ENCODE peak calls at places on chromosomes 3 and 15, in four cellular contexts. G, M, I and U are unnamed samples.

GRCh38 chr3:151499198-151499597 is 38.3 kb upstream of the IGSF10 start:
- DNase-seq in M (no peak), G (no peak), I (no peak), U (no peak)

GRCh38 chr3:138678874-138679392 is 70.4 kb downstream of the FAIM start:
- DNase-seq in I (no peak), G (no peak), M (no peak), U (no peak)

GRCh38 chr3:116920836-116921596 is 211.4 kb downstream of the TUSC7 start:
- DNase-seq in G (no peak), I (no peak), M (no peak), U (no peak)

GRCh38 chr3:195873281-195873887 is 35.0 kb downstream of the TNK2 start:
- DNase-seq in I (no peak), G (no peak), M (no peak), U (no peak)

GRCh38 chr3:53835257-53835656 is 11.0 kb downstream of the CHDH start:
- DNase-seq in M (no peak), G (no peak), I (no peak), U (no peak)

GRCh38 chr3:69144631-69145244 is 22.3 kb upstream of the LMOD3 start:
- DNase-seq in I (no peak), M (no peak), G (no peak), U (peak)

GRCh38 chr3:34780973-34781372 is 858.4 kb upstream of the ARPP21 start:
- DNase-seq in G (no peak), M (no peak), I (no peak), U (no peak)

GRCh38 chr3:55162031-55162784 is 234.3 kb upstream of the LRTM1 start:
- DNase-seq in I (peak), G (no peak), M (no peak), U (no peak)

GRCh38 chr3:172286554-172287148 is 161.6 kb downstream of the GHSR start:
- DNase-seq in I (no peak), M (no peak), G (no peak), U (no peak)

GRCh38 chr3:57557088-57557537 is 1.0 kb downstream of the PDE12 start:
- DNase-seq in G (peak), M (peak), I (no peak), U (peak)

GRCh38 chr15:35305906-35306305 is 220.8 kb upstream of the NANOGP8 start:
- DNase-seq in M (no peak), I (no peak), G (peak), U (no peak)

GRCh38 chr15:61404567-61404966 is 175.5 kb upstream of the RORA start:
- DNase-seq in I (no peak), M (no peak), G (no peak), U (no peak)

GRCh38 chr3:71060536-71060935 is 523.0 kb downstream of the FOXP1 start:
- DNase-seq in I (no peak), M (peak), G (no peak), U (no peak)

GRCh38 chr15:66923438-66923881 is 141.9 kb upstream of the SMAD3 start:
- DNase-seq in M (peak), I (no peak), G (peak), U (peak)

GRCh38 chr15:31214158-31214863 is 112.3 kb upstream of the KLF13 start:
- DNase-seq in G (no peak), M (no peak), I (no peak), U (no peak)

GRCh38 chr3:147616998-147617619 is 207.9 kb downstream of the ZIC1 start:
- DNase-seq in M (peak), G (no peak), I (no peak), U (no peak)

GRCh38 chr3:170357920-170358854 is 672 bp downstream of the SKIL start:
- DNase-seq in I (no peak), G (peak), M (peak), U (peak)

GRCh38 chr3:195512798-195513345 is 30.3 kb downstream of the PPP1R2 start:
- DNase-seq in M (no peak), I (no peak), G (no peak), U (no peak)

GRCh38 chr3:49422379-49423248 is at the start of gene AMT:
- DNase-seq in M (peak), G (no peak), I (no peak), U (peak)

GRCh38 chr15:62848631-62849050 is 193.9 kb upstream of the TPM1 start:
- DNase-seq in M (peak), I (no peak), G (no peak), U (no peak)

GRCh38 chr3:134357261-134357913 is 16.9 kb downstream of the AMOTL2 start:
- DNase-seq in G (no peak), I (no peak), M (no peak), U (peak)

GRCh38 chr15:30953731-30954378 is 37.6 kb downstream of the MTMR10 start:
- DNase-seq in I (no peak), G (peak), M (no peak), U (no peak)

GRCh38 chr15:61759639-61760038 is 300.6 kb downstream of the VPS13C start:
- DNase-seq in G (no peak), M (no peak), I (no peak), U (no peak)

GRCh38 chr3:20160230-20160629 is 25.8 kb downstream of the SGO1 start:
- DNase-seq in M (no peak), I (no peak), G (no peak), U (no peak)

GRCh38 chr3:37741644-37742043 is 120.0 kb upstream of the CTDSPL start:
- DNase-seq in M (peak), G (peak), I (no peak), U (no peak)

GRCh38 chr3:53550005-53550620 is 55.7 kb downstream of the CACNA1D start:
- DNase-seq in G (no peak), M (no peak), I (no peak), U (no peak)

GRCh38 chr15:67120839-67121540 is 55.6 kb downstream of the SMAD3 start:
- DNase-seq in M (no peak), G (peak), I (peak), U (peak)

GRCh38 chr3:73284432-73284831 is 223.0 kb downstream of the EBLN2 start:
- DNase-seq in G (no peak), I (no peak), M (no peak), U (no peak)

GRCh38 chr3:69103123-69103522 is 18.4 kb downstream of the ARL6IP5 start:
- DNase-seq in I (no peak), G (no peak), M (no peak), U (no peak)

GRCh38 chr3:108093616-108094015 is 2.8 kb upstream of the CD47 start:
- DNase-seq in M (no peak), I (no peak), G (no peak), U (no peak)

GRCh38 chr3:133973249-133973980 is 56.3 kb downstream of the SLCO2A1 start:
- DNase-seq in I (no peak), M (no peak), G (no peak), U (no peak)

GRCh38 chr3:21718943-21719591 is 31.9 kb downstream of the ZNF385D start:
- DNase-seq in M (no peak), I (no peak), G (no peak), U (no peak)

GRCh38 chr3:101123084-101123483 is 129.9 kb upstream of the ABI3BP start:
- DNase-seq in G (no peak), I (no peak), M (no peak), U (no peak)

GRCh38 chr3:101128786-101129185 is 135.6 kb upstream of the ABI3BP start:
- DNase-seq in G (no peak), M (no peak), I (no peak), U (no peak)

GRCh38 chr3:101124125-101124524 is 130.9 kb upstream of the ABI3BP start:
- DNase-seq in I (no peak), M (no peak), G (no peak), U (no peak)

GRCh38 chr3:101131767-101132166 is 138.5 kb upstream of the ABI3BP start:
- DNase-seq in I (no peak), M (no peak), G (no peak), U (no peak)

DNA sequence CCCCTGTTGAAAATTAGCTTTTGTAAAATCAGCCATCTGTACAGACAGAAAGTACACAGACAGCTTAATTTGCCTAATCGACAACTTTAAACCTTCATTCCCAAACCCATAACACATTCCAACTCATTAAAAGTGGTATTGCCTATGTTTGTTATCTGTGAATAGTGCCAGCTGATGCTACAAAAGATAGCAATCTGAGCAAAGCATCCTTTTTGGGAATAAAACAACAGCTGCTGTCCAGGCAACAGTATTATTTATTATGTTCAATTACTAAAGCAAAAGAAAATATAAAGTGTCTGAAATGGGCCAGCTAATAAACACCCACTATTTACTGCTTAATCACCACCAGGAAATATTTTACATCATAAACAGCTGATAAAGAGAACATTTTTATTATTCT is 134.8 kb upstream of the ABI3BP start:
- DNase-seq in M (no peak), G (no peak), I (no peak), U (no peak)
- TF ChIP-seq ESRRA in M (no peak), G (no peak), I (no peak), U (no peak)

DNA sequence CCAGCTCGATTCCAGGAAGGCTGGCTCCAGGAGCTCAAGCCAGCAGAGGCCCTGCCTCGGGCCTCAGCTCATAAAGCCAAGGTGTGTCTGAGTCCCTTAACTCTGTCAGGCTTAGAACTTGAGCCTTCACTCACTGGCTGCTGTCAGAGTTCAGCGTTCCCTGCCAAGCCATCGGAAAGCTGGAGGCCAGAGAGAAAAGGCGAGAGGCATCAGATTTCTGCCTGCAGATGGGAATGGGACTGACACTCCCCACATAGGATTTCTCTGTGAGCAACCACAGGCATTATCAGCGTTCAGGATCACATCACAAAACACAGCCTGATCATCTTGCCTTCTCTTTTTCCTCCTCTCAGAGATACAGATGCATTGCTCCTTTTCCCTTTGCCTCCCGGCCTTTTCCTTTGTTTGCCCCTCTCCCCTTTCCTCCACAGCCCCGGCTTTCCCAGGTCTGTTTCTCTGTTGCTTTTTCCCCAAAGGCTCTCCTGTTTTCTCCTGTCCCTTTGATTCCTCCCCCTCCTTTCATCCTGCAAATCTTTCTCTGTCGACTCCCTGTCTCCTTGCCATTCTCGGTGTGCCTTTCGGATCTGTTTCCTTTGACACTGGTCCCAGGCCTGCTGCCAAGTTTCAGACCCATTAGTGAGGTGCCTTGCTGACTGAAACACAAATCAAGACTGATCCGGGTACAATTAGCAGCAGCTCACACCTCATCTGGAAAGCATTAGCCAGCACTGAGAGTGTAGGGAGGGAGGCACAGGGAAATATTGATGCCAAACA is 44.5 kb upstream of the BOC start:
- DNase-seq in I (no peak), M (no peak), G (no peak), U (peak)
- TF ChIP-seq TCF7 in I (no peak), M (no peak), G (no peak), U (no peak)

DNA sequence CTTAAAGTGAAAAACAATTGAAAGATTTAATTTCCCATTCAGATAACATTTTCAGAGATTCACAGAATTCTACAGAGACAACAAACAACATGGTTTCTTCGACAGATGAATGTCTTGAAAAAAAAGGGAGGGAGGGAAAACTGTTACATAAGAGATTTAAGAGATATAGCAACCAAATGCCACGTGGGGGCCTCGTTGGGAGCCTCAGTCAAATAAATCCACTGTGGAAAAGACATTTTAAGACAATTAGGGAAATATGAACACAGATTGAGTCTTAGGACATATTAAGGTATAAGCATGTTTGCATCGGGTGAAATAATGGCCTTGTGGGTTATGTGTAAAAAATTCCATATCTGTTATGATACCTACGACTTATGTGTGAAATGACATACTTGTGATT is 5.0 kb upstream of the PRRT3 start:
- DNase-seq in I (no peak), G (no peak), M (no peak), U (no peak)
- TF ChIP-seq CTCF in I (no peak), G (no peak), M (peak), U (no peak)

DNA sequence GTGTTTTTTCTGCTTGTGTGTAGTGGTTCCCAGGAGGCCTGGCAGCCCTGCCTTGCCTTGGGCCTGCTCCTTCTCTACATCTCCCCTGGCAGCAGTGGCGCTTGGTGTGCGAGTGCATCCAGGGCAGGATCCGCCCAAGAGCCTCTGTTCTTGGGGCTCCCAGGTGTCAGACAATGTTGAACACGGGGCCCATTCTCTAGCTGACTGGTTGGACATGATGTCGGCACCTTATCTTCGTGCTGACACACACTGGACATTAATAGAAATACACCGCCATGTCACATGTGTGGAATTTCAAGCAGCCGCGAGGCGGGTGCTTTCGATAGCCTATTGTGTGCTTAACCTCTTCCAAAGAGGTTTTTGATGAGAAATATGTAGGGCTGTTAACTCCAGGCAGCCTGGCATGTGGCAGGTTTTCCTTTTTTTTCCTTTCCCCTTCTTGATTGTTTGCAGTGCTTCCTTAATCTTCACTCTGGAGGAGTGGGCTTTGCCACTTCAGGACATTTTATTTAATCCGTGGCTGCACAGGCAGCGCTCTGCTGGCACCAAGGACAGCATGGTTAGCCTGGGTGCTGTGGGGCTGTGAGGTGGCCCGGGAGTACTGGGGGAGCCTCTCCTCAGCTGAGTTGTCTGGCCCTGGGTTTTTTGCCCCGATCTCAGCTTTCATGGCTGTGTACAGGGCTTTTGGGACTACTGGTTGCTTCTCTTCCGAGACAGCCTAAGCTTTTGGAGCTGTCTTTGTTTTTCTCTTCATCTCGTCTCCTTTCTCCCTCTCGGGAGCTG is 42.5 kb downstream of the CHCHD6 start:
- DNase-seq in I (no peak), M (peak), G (peak), U (no peak)
- TF ChIP-seq ESRRA in I (no peak), M (no peak), G (no peak), U (no peak)

GRCh38 chr3:114441386-114441785 is 147.6 kb downstream of the TIGIT start:
- DNase-seq in M (no peak), I (no peak), G (no peak), U (no peak)

GRCh38 chr3:114439279-114439678 is 145.5 kb downstream of the TIGIT start:
- DNase-seq in G (no peak), M (no peak), I (no peak), U (no peak)

GRCh38 chr3:114440700-114441099 is 146.9 kb downstream of the TIGIT start:
- DNase-seq in M (no peak), I (no peak), G (no peak), U (no peak)

GRCh38 chr3:114444216-114444615 is 150.4 kb downstream of the TIGIT start:
- DNase-seq in M (no peak), I (no peak), G (no peak), U (no peak)

GRCh38 chr3:114442251-114442650 is 148.4 kb downstream of the TIGIT start:
- DNase-seq in M (no peak), G (no peak), I (no peak), U (no peak)
- TF ChIP-seq TCF7 in M (no peak), G (no peak), I (no peak), U (no peak)

DNA sequence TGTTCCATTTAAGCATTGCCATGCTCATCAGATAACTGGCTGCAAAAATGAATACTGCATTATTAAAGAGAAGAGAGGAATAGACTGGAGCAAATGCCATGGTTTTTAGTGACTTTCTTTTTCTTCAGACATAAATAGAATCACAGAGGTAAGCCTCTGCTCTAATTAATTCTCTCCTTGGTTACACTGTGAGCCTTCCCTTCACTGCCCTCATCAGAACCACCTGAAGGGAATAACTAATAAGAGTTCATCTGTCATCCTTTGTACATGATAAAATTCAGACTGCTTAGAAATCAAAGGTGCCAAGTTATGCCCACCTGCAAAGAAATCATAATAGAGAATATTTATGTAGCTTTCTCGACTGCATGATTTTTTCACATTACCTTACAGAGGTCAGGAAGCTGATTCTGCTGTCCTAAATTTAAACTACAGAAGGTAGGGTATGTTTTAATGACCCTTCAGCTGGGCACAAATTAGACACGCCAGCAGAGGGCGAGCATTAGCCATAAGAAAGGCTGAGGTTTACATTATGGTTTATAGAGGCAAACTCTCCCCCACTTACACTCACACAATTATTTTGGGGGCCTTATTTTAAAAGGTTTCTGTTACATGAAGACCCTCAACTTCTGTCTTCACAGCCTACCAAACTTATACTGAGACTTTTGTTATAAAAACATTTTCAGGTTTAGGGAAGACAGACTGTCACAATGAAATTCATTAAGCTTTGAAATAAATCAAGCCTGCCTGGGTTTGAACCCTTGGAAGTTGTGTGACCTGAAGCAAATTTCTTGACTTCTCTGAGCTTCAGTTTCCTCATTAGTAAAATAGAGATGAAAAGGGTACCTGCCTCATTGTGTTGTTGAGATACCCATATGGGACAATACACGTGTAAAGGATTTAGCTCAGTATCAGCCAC is 15.3 kb upstream of the UNC13C start:
- DNase-seq in G (no peak), M (peak), I (no peak), U (peak)
- TF ChIP-seq CTCF in G (peak), M (peak), I (peak), U (peak)

GRCh38 chr3:63863150-63864007 is at the start of the genes ATXN7 and THOC7:
- DNase-seq in G (peak), M (peak), I (no peak), U (peak)
- TF ChIP-seq ESRRA in G (no peak), M (no peak), I (no peak), U (peak)

GRCh38 chr15:40562691-40563090 is 2.2 kb downstream of the CCDC32 start:
- DNase-seq in M (no peak), G (no peak), I (no peak), U (no peak)

GRCh38 chr15:40569139-40569953 is at the start of gene RPUSD2:
- DNase-seq in G (peak), M (peak), I (peak), U (peak)

GRCh38 chr15:40565333-40566238 is 744 bp upstream of the CCDC32 start:
- DNase-seq in I (no peak), M (peak), G (no peak), U (no peak)

GRCh38 chr15:40564591-40565332 is at the start of gene CCDC32:
- DNase-seq in G (peak), M (peak), I (peak), U (peak)

DNA sequence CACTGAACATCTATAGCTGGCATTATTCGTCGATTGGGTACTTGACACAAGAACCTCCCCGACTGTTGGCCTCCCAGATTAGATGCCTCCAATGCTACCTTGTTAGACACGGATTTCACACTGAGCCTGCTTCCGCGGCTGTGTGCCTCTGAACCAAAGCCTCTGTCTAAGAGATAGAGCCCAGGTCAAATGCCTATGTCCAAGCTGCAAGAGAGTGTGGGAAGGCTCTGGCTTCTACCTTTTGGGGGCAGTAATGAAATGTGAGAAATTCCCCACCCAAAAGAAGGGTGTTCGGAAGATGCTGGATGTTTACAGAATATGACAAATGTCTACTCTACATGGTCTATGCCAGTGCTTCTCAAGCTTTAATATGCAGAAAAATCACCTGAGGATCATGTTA is 2.0 kb upstream of the RPUSD2 start:
- DNase-seq in M (peak), I (no peak), G (peak), U (peak)
- TF ChIP-seq TCF7 in M (no peak), I (no peak), G (no peak), U (no peak)